ENCODE peak calls at places on chromosomes 16 and 17, in ten cellular contexts. One of them, this sample, is unnamed.

GRCh38 chr17:58918072-58918471 is 162.4 kb downstream of the PPM1E start:
- DNase-seq in lower leg skin: no peak
- DNase-seq in adrenal gland: no peak
- DNase-seq in M059J: no peak
- DNase-seq in nucleus accumbens: no peak
- DNase-seq in PC-9: no peak
- DNase-seq in left lung: no peak
- DNase-seq in activated CD8-positive, alpha-beta memory T cell treated with anti-CD3 and anti-CD28 coated beads for 4 hours: no peak
- DNase-seq in NCI-H1105: no peak
- DNase-seq in stimulated activated CD4-positive, alpha-beta T cell treated with anti-CD3 and anti-CD28 coated beads, Interleukin-1b, Interleukin-23, amount 100 ng/mL, for 4 hours: no peak
- DNase-seq in this sample: no peak

GRCh38 chr17:10105513-10106001 is 92.8 kb downstream of the GAS7 start:
- DNase-seq in lower leg skin: no peak
- DNase-seq in adrenal gland: no peak
- DNase-seq in M059J: no peak
- DNase-seq in nucleus accumbens: no peak
- DNase-seq in PC-9: no peak
- DNase-seq in left lung: no peak
- DNase-seq in activated CD8-positive, alpha-beta memory T cell treated with anti-CD3 and anti-CD28 coated beads for 4 hours: no peak
- DNase-seq in NCI-H1105: no peak
- DNase-seq in stimulated activated CD4-positive, alpha-beta T cell treated with anti-CD3 and anti-CD28 coated beads, Interleukin-1b, Interleukin-23, amount 100 ng/mL, for 4 hours: no peak
- DNase-seq in this sample: no peak

GRCh38 chr17:29037739-29038465 is 5.0 kb upstream of the PIPOX start:
- DNase-seq in lower leg skin: no peak
- DNase-seq in adrenal gland: no peak
- DNase-seq in M059J: no peak
- DNase-seq in nucleus accumbens: no peak
- DNase-seq in PC-9: no peak
- DNase-seq in left lung: no peak
- DNase-seq in activated CD8-positive, alpha-beta memory T cell treated with anti-CD3 and anti-CD28 coated beads for 4 hours: no peak
- DNase-seq in NCI-H1105: no peak
- DNase-seq in stimulated activated CD4-positive, alpha-beta T cell treated with anti-CD3 and anti-CD28 coated beads, Interleukin-1b, Interleukin-23, amount 100 ng/mL, for 4 hours: no peak
- DNase-seq in this sample: no peak

GRCh38 chr17:47317119-47317518 is 6.6 kb upstream of the EFCAB13 start:
- DNase-seq in lower leg skin: no peak
- DNase-seq in adrenal gland: no peak
- DNase-seq in M059J: no peak
- DNase-seq in nucleus accumbens: no peak
- DNase-seq in PC-9: no peak
- DNase-seq in left lung: no peak
- DNase-seq in activated CD8-positive, alpha-beta memory T cell treated with anti-CD3 and anti-CD28 coated beads for 4 hours: no peak
- DNase-seq in NCI-H1105: no peak
- DNase-seq in stimulated activated CD4-positive, alpha-beta T cell treated with anti-CD3 and anti-CD28 coated beads, Interleukin-1b, Interleukin-23, amount 100 ng/mL, for 4 hours: no peak
- DNase-seq in this sample: no peak

GRCh38 chr17:78797213-78797612 is 15.1 kb upstream of the CYTH1 start:
- DNase-seq in lower leg skin: no peak
- DNase-seq in adrenal gland: no peak
- DNase-seq in M059J: no peak
- DNase-seq in nucleus accumbens: no peak
- DNase-seq in PC-9: no peak
- DNase-seq in left lung: no peak
- DNase-seq in activated CD8-positive, alpha-beta memory T cell treated with anti-CD3 and anti-CD28 coated beads for 4 hours: no peak
- DNase-seq in NCI-H1105: no peak
- DNase-seq in stimulated activated CD4-positive, alpha-beta T cell treated with anti-CD3 and anti-CD28 coated beads, Interleukin-1b, Interleukin-23, amount 100 ng/mL, for 4 hours: no peak
- DNase-seq in this sample: no peak

GRCh38 chr16:11224894-11225676 is 30.9 kb downstream of the SOCS1 start:
- DNase-seq in lower leg skin: peak
- DNase-seq in adrenal gland: peak
- DNase-seq in M059J: no peak
- DNase-seq in nucleus accumbens: no peak
- DNase-seq in PC-9: no peak
- DNase-seq in left lung: peak
- DNase-seq in activated CD8-positive, alpha-beta memory T cell treated with anti-CD3 and anti-CD28 coated beads for 4 hours: peak
- DNase-seq in NCI-H1105: no peak
- DNase-seq in stimulated activated CD4-positive, alpha-beta T cell treated with anti-CD3 and anti-CD28 coated beads, Interleukin-1b, Interleukin-23, amount 100 ng/mL, for 4 hours: peak
- DNase-seq in this sample: no peak

GRCh38 chr17:41943492-41943891 is 13.1 kb downstream of the ODAD4 start:
- DNase-seq in lower leg skin: no peak
- DNase-seq in adrenal gland: no peak
- DNase-seq in M059J: peak
- DNase-seq in nucleus accumbens: no peak
- DNase-seq in PC-9: no peak
- DNase-seq in left lung: no peak
- DNase-seq in activated CD8-positive, alpha-beta memory T cell treated with anti-CD3 and anti-CD28 coated beads for 4 hours: no peak
- DNase-seq in NCI-H1105: no peak
- DNase-seq in stimulated activated CD4-positive, alpha-beta T cell treated with anti-CD3 and anti-CD28 coated beads, Interleukin-1b, Interleukin-23, amount 100 ng/mL, for 4 hours: no peak
- DNase-seq in this sample: no peak

GRCh38 chr16:47162670-47163420 is 19.1 kb upstream of the NETO2 start:
- DNase-seq in lower leg skin: no peak
- DNase-seq in adrenal gland: no peak
- DNase-seq in M059J: no peak
- DNase-seq in nucleus accumbens: no peak
- DNase-seq in PC-9: no peak
- DNase-seq in left lung: no peak
- DNase-seq in activated CD8-positive, alpha-beta memory T cell treated with anti-CD3 and anti-CD28 coated beads for 4 hours: no peak
- DNase-seq in NCI-H1105: no peak
- DNase-seq in stimulated activated CD4-positive, alpha-beta T cell treated with anti-CD3 and anti-CD28 coated beads, Interleukin-1b, Interleukin-23, amount 100 ng/mL, for 4 hours: no peak
- DNase-seq in this sample: no peak

GRCh38 chr17:6173653-6174052 is 103.5 kb downstream of the WSCD1 start:
- DNase-seq in lower leg skin: peak
- DNase-seq in adrenal gland: no peak
- DNase-seq in M059J: no peak
- DNase-seq in nucleus accumbens: no peak
- DNase-seq in PC-9: no peak
- DNase-seq in left lung: no peak
- DNase-seq in activated CD8-positive, alpha-beta memory T cell treated with anti-CD3 and anti-CD28 coated beads for 4 hours: no peak
- DNase-seq in NCI-H1105: no peak
- DNase-seq in stimulated activated CD4-positive, alpha-beta T cell treated with anti-CD3 and anti-CD28 coated beads, Interleukin-1b, Interleukin-23, amount 100 ng/mL, for 4 hours: no peak
- DNase-seq in this sample: no peak

GRCh38 chr17:32927724-32928526 is at the start of gene TMEM98:
- DNase-seq in lower leg skin: peak
- DNase-seq in adrenal gland: peak
- DNase-seq in M059J: no peak
- DNase-seq in nucleus accumbens: peak
- DNase-seq in PC-9: no peak
- DNase-seq in left lung: peak
- DNase-seq in activated CD8-positive, alpha-beta memory T cell treated with anti-CD3 and anti-CD28 coated beads for 4 hours: no peak
- DNase-seq in NCI-H1105: no peak
- DNase-seq in stimulated activated CD4-positive, alpha-beta T cell treated with anti-CD3 and anti-CD28 coated beads, Interleukin-1b, Interleukin-23, amount 100 ng/mL, for 4 hours: no peak
- DNase-seq in this sample: peak

GRCh38 chr17:1712271-1712670 is 2.1 kb upstream of the TLCD2 start:
- DNase-seq in lower leg skin: no peak
- DNase-seq in adrenal gland: no peak
- DNase-seq in M059J: no peak
- DNase-seq in nucleus accumbens: no peak
- DNase-seq in PC-9: no peak
- DNase-seq in left lung: peak
- DNase-seq in activated CD8-positive, alpha-beta memory T cell treated with anti-CD3 and anti-CD28 coated beads for 4 hours: no peak
- DNase-seq in NCI-H1105: no peak
- DNase-seq in stimulated activated CD4-positive, alpha-beta T cell treated with anti-CD3 and anti-CD28 coated beads, Interleukin-1b, Interleukin-23, amount 100 ng/mL, for 4 hours: no peak
- DNase-seq in this sample: no peak

GRCh38 chr17:62109378-62109902 is 44.4 kb upstream of the MED13 start:
- DNase-seq in lower leg skin: peak
- DNase-seq in adrenal gland: peak
- DNase-seq in M059J: peak
- DNase-seq in nucleus accumbens: no peak
- DNase-seq in PC-9: peak
- DNase-seq in left lung: no peak
- DNase-seq in activated CD8-positive, alpha-beta memory T cell treated with anti-CD3 and anti-CD28 coated beads for 4 hours: no peak
- DNase-seq in NCI-H1105: peak
- DNase-seq in stimulated activated CD4-positive, alpha-beta T cell treated with anti-CD3 and anti-CD28 coated beads, Interleukin-1b, Interleukin-23, amount 100 ng/mL, for 4 hours: peak
- DNase-seq in this sample: no peak

GRCh38 chr17:76051571-76051970 is 20.7 kb downstream of the SRP68 start:
- DNase-seq in lower leg skin: no peak
- DNase-seq in adrenal gland: no peak
- DNase-seq in M059J: no peak
- DNase-seq in nucleus accumbens: no peak
- DNase-seq in PC-9: no peak
- DNase-seq in left lung: no peak
- DNase-seq in activated CD8-positive, alpha-beta memory T cell treated with anti-CD3 and anti-CD28 coated beads for 4 hours: no peak
- DNase-seq in NCI-H1105: no peak
- DNase-seq in stimulated activated CD4-positive, alpha-beta T cell treated with anti-CD3 and anti-CD28 coated beads, Interleukin-1b, Interleukin-23, amount 100 ng/mL, for 4 hours: no peak
- DNase-seq in this sample: no peak

GRCh38 chr17:7220593-7221280 is 999 bp downstream of the ACADVL start:
- DNase-seq in lower leg skin: no peak
- DNase-seq in adrenal gland: peak
- DNase-seq in M059J: peak
- DNase-seq in nucleus accumbens: no peak
- DNase-seq in PC-9: peak
- DNase-seq in left lung: no peak
- DNase-seq in activated CD8-positive, alpha-beta memory T cell treated with anti-CD3 and anti-CD28 coated beads for 4 hours: peak
- DNase-seq in NCI-H1105: peak
- DNase-seq in stimulated activated CD4-positive, alpha-beta T cell treated with anti-CD3 and anti-CD28 coated beads, Interleukin-1b, Interleukin-23, amount 100 ng/mL, for 4 hours: peak
- DNase-seq in this sample: no peak

GRCh38 chr17:79837888-79838540 is 1.2 kb downstream of the CBX4 start:
- DNase-seq in lower leg skin: no peak
- DNase-seq in adrenal gland: peak
- DNase-seq in M059J: no peak
- DNase-seq in nucleus accumbens: no peak
- DNase-seq in PC-9: no peak
- DNase-seq in left lung: no peak
- DNase-seq in activated CD8-positive, alpha-beta memory T cell treated with anti-CD3 and anti-CD28 coated beads for 4 hours: no peak
- DNase-seq in NCI-H1105: no peak
- DNase-seq in stimulated activated CD4-positive, alpha-beta T cell treated with anti-CD3 and anti-CD28 coated beads, Interleukin-1b, Interleukin-23, amount 100 ng/mL, for 4 hours: no peak
- DNase-seq in this sample: no peak

GRCh38 chr17:933168-934083 is 46.1 kb downstream of the NXN start:
- DNase-seq in lower leg skin: no peak
- DNase-seq in adrenal gland: peak
- DNase-seq in M059J: peak
- DNase-seq in nucleus accumbens: no peak
- DNase-seq in PC-9: peak
- DNase-seq in left lung: peak
- DNase-seq in activated CD8-positive, alpha-beta memory T cell treated with anti-CD3 and anti-CD28 coated beads for 4 hours: no peak
- DNase-seq in NCI-H1105: no peak
- DNase-seq in stimulated activated CD4-positive, alpha-beta T cell treated with anti-CD3 and anti-CD28 coated beads, Interleukin-1b, Interleukin-23, amount 100 ng/mL, for 4 hours: no peak
- DNase-seq in this sample: no peak

GRCh38 chr16:85228463-85228862 is 116.2 kb upstream of the CIBAR2 start:
- DNase-seq in lower leg skin: no peak
- DNase-seq in adrenal gland: no peak
- DNase-seq in M059J: no peak
- DNase-seq in nucleus accumbens: no peak
- DNase-seq in PC-9: no peak
- DNase-seq in left lung: no peak
- DNase-seq in activated CD8-positive, alpha-beta memory T cell treated with anti-CD3 and anti-CD28 coated beads for 4 hours: no peak
- DNase-seq in NCI-H1105: no peak
- DNase-seq in stimulated activated CD4-positive, alpha-beta T cell treated with anti-CD3 and anti-CD28 coated beads, Interleukin-1b, Interleukin-23, amount 100 ng/mL, for 4 hours: no peak
- DNase-seq in this sample: no peak

GRCh38 chr17:8121531-8122390 is 2.1 kb downstream of the HES7 start:
- DNase-seq in lower leg skin: peak
- DNase-seq in adrenal gland: peak
- DNase-seq in M059J: peak
- DNase-seq in nucleus accumbens: peak
- DNase-seq in PC-9: peak
- DNase-seq in left lung: peak
- DNase-seq in activated CD8-positive, alpha-beta memory T cell treated with anti-CD3 and anti-CD28 coated beads for 4 hours: no peak
- DNase-seq in NCI-H1105: peak
- DNase-seq in stimulated activated CD4-positive, alpha-beta T cell treated with anti-CD3 and anti-CD28 coated beads, Interleukin-1b, Interleukin-23, amount 100 ng/mL, for 4 hours: no peak
- DNase-seq in this sample: peak